ENCODE peak calls at places on chromosome 5, in ten cellular contexts. U, Y, A, V, R, N, C, P, E and G are unnamed samples.
A peak's percentile ranks its signal among the peaks of the same experiment; 100 is the strongest.

GRCh38 chr5:38305148-38305547 is 46.8 kb downstream of the EGFLAM start:
- DNase-seq in C (no peak), P (no peak), Y (no peak), N (no peak), V (no peak), A (no peak), U (no peak), R (no peak), E (no peak), G (no peak)

GRCh38 chr5:93018461-93018860 is 562.6 kb downstream of the NR2F1-AS1 start:
- DNase-seq in C (no peak), A (no peak), R (peak; percentile 3), Y (no peak), U (no peak), N (no peak), V (peak; percentile 15), P (peak; percentile 14), E (no peak), G (no peak)

GRCh38 chr5:131548190-131548589 is 86.8 kb downstream of the RAPGEF6 start:
- DNase-seq in P (no peak), A (no peak), Y (peak; percentile 45), U (no peak), E (no peak), C (no peak), V (no peak), N (peak; percentile 49), R (no peak), G (no peak)

GRCh38 chr5:88884435-88884877 is 1.5 kb upstream of the MEF2C start:
- DNase-seq in V (no peak), E (no peak), P (no peak), A (no peak), R (no peak), C (no peak), U (no peak), Y (no peak), N (no peak), G (no peak)

GRCh38 chr5:55994502-55994997 is at the start of gene IL6ST:
- DNase-seq in N (peak; percentile 69), P (no peak), A (no peak), U (peak; percentile 68), R (peak; percentile 85), C (no peak), E (no peak), Y (no peak), V (peak; percentile 81), G (no peak)

GRCh38 chr5:142357469-142358090 is 32.8 kb upstream of the SPRY4 start:
- DNase-seq in N (no peak), U (no peak), R (no peak), E (no peak), C (no peak), Y (no peak), P (no peak), A (no peak), V (no peak), G (no peak)

GRCh38 chr5:81334304-81335061 is 33.1 kb downstream of the ZCCHC9 start:
- DNase-seq in P (no peak), N (no peak), Y (peak; percentile 1), R (no peak), U (no peak), C (no peak), V (no peak), E (no peak), A (no peak), G (no peak)

GRCh38 chr5:141992349-141992963 is 20.4 kb downstream of the GNPDA1 start:
- DNase-seq in R (peak; percentile 68), Y (peak; percentile 53), N (peak; percentile 77), U (peak; percentile 73), P (no peak), E (peak; percentile 83), V (peak; percentile 85), A (peak; percentile 72), C (peak; percentile 90), G (no peak)

GRCh38 chr5:102554728-102555127 is 55.9 kb upstream of the SLCO6A1 start:
- DNase-seq in E (no peak), U (no peak), P (no peak), R (peak; percentile 35), A (no peak), C (no peak), V (peak; percentile 69), Y (no peak), N (no peak), G (no peak)

GRCh38 chr5:168291281-168291960 is at the start of gene WWC1:
- DNase-seq in V (peak; percentile 77), A (peak; percentile 73), R (peak; percentile 89), N (peak; percentile 89), E (peak; percentile 76), C (no peak), P (no peak), Y (peak; percentile 50), U (peak; percentile 91), G (no peak)

GRCh38 chr5:138439537-138440225 is 824 bp downstream of the REEP2 start:
- DNase-seq in U (no peak), E (no peak), V (peak; percentile 7), R (peak; percentile 48), N (no peak), C (peak; percentile 84), P (no peak), Y (no peak), A (no peak), G (no peak)
- H3K4me3 ChIP-seq in U (no peak overlapping the region), E (peak overlapping the region; percentile 5), V (peak overlapping the region; percentile 72), R (peak overlapping the region; percentile 15), N (no peak overlapping the region), C (no peak overlapping the region), P (peak overlapping the region; percentile 65), Y (peak overlapping the region; percentile 37), A (peak overlapping the region; percentile 44), G (peak overlapping the region; percentile 67)

GRCh38 chr5:3391210-3391609 is 204.4 kb upstream of the IRX1 start:
- DNase-seq in N (no peak), V (no peak), Y (no peak), C (no peak), A (no peak), E (no peak), U (no peak), P (no peak), R (no peak), G (no peak)

GRCh38 chr5:3392306-3392939 is 203.2 kb upstream of the IRX1 start:
- DNase-seq in C (no peak), Y (no peak), U (no peak), A (peak; percentile 74), R (no peak), E (peak; percentile 81), N (no peak), P (no peak), V (no peak), G (no peak)

GRCh38 chr5:3393122-3393963 is 202.3 kb upstream of the IRX1 start:
- DNase-seq in U (no peak), V (no peak), R (no peak), C (no peak), N (no peak), A (no peak), E (no peak), P (no peak), Y (no peak), G (no peak)

GRCh38 chr5:3394046-3394597 is 201.5 kb upstream of the IRX1 start:
- DNase-seq in N (no peak), E (no peak), C (no peak), P (no peak), R (no peak), U (no peak), V (no peak), Y (no peak), A (no peak), G (no peak)

GRCh38 chr5:3394877-3395599 is 200.6 kb upstream of the IRX1 start:
- DNase-seq in R (no peak), V (no peak), N (no peak), U (no peak), Y (no peak), P (no peak), C (no peak), E (no peak), A (no peak), G (no peak)
- H3K4me3 ChIP-seq in R (no peak overlapping the region), V (no peak overlapping the region), N (no peak overlapping the region), U (no peak overlapping the region), Y (no peak overlapping the region), P (no peak overlapping the region), C (no peak overlapping the region), E (no peak overlapping the region), A (no peak overlapping the region), G (no peak overlapping the region)

GRCh38 chr5:37121465-37121864 is 127.7 kb downstream of the CPLANE1 start:
- DNase-seq in P (no peak), U (peak; percentile 1), E (no peak), N (peak; percentile 83), V (no peak), R (peak; percentile 64), A (no peak), C (no peak), Y (no peak), G (no peak)

GRCh38 chr5:37120270-37120669 is 128.9 kb downstream of the CPLANE1 start:
- DNase-seq in V (no peak), U (no peak), E (no peak), R (no peak), C (no peak), Y (no peak), N (no peak), A (no peak), P (no peak), G (no peak)

GRCh38 chr5:37116359-37116758 is 132.8 kb downstream of the CPLANE1 start:
- DNase-seq in U (no peak), R (no peak), P (no peak), A (no peak), V (no peak), E (no peak), N (no peak), Y (no peak), C (no peak), G (no peak)

GRCh38 chr5:37121027-37121426 is 128.1 kb downstream of the CPLANE1 start:
- DNase-seq in E (no peak), A (no peak), P (no peak), U (no peak), C (no peak), Y (no peak), N (no peak), V (no peak), R (no peak), G (no peak)
- H3K4me3 ChIP-seq in E (no peak overlapping the region), A (no peak overlapping the region), P (no peak overlapping the region), U (no peak overlapping the region), C (no peak overlapping the region), Y (no peak overlapping the region), N (no peak overlapping the region), V (no peak overlapping the region), R (no peak overlapping the region), G (no peak overlapping the region)

GRCh38 chr5:136079195-136079985 is 50.6 kb downstream of the TGFBI start:
- DNase-seq in Y (no peak), P (no peak), C (no peak), A (peak; percentile 53), V (no peak), U (no peak), E (no peak), N (no peak), R (peak; percentile 70), G (no peak)
- H3K4me3 ChIP-seq in Y (peak overlapping the region; percentile 27), P (peak overlapping the region; percentile 60), C (no peak overlapping the region), A (no peak overlapping the region), V (peak overlapping the region; percentile 80), U (no peak overlapping the region), E (no peak overlapping the region), N (no peak overlapping the region), R (peak overlapping the region; percentile 39), G (peak overlapping the region; percentile 48)